ENCODE peak calls at places on chromosomes 6 and 20, in four cellular contexts. M is central memory CD4-positive, alpha-beta T cell; U is BJ; Z is adrenal gland. C is an unnamed sample.

GRCh38 chr6:44049989-44050871 is 77.0 kb downstream of the MRPL14 start:
- DNase-seq in M (no peak), U (no peak), Z (no peak), C (no peak)

GRCh38 chr6:134060491-134061106 is 8.2 kb upstream of the SLC2A12 start:
- DNase-seq in Z (no peak), U (no peak), M (no peak), C (no peak)

GRCh38 chr6:108751851-108752732 is 96.1 kb upstream of the ARMC2 start:
- DNase-seq in U (no peak), Z (peak), M (no peak), C (no peak)

GRCh38 chr20:63178445-63178818 is 37.5 kb downstream of the YTHDF1 start:
- DNase-seq in Z (no peak), M (no peak), U (no peak), C (no peak)

GRCh38 chr6:160132776-160133338 is 11.2 kb downstream of the SLC22A1 start:
- DNase-seq in U (no peak), M (no peak), Z (no peak), C (no peak)

GRCh38 chr6:3697609-3698008 is 53.9 kb downstream of the PXDC1 start:
- DNase-seq in Z (no peak), M (no peak), U (peak), C (no peak)

GRCh38 chr20:6686171-6686570 is 81.3 kb upstream of the BMP2 start:
- DNase-seq in M (no peak), U (no peak), Z (no peak), C (no peak)

GRCh38 chr6:75368151-75368779 is 83.7 kb upstream of the TMEM30A start:
- DNase-seq in M (no peak), U (no peak), Z (no peak), C (no peak)

GRCh38 chr6:29824144-29824543 is 3.5 kb upstream of the HLA-G start:
- DNase-seq in M (no peak), U (no peak), Z (no peak), C (no peak)